ENCODE peak calls at places on chromosomes 6 and 20, in seven cellular contexts. One of them, this sample, is unnamed.

GRCh38 chr6:147782302-147782701 is 273.8 kb downstream of the SAMD5 start:
- DNase-seq in GM06990: no peak
- DNase-seq in neural progenitor cell: peak; percentile 39
- DNase-seq in keratinocyte: no peak
- DNase-seq in AG04450: peak; percentile 15
- DNase-seq in HFF-Myc: peak; percentile 19
- DNase-seq in PC-3: peak; percentile 39
- DNase-seq in this sample: no peak

GRCh38 chr6:7671076-7671475 is 54.8 kb upstream of the BMP6 start:
- DNase-seq in neural progenitor cell: no peak
- DNase-seq in PC-3: peak; percentile 80
- DNase-seq in HFF-Myc: no peak
- DNase-seq in keratinocyte: no peak
- DNase-seq in GM06990: no peak
- DNase-seq in AG04450: no peak
- DNase-seq in this sample: no peak

GRCh38 chr20:59190509-59190908 is 26.9 kb downstream of the ZNF831 start:
- DNase-seq in neural progenitor cell: no peak
- DNase-seq in HFF-Myc: no peak
- DNase-seq in GM06990: no peak
- DNase-seq in keratinocyte: no peak
- DNase-seq in AG04450: no peak
- DNase-seq in PC-3: no peak
- DNase-seq in this sample: no peak

GRCh38 chr6:97401533-97401932 is 118.5 kb upstream of the MMS22L start:
- DNase-seq in keratinocyte: no peak
- DNase-seq in HFF-Myc: no peak
- DNase-seq in GM06990: no peak
- DNase-seq in AG04450: no peak
- DNase-seq in neural progenitor cell: no peak
- DNase-seq in PC-3: no peak
- DNase-seq in this sample: no peak

GRCh38 chr6:2990179-2990931 is 9.3 kb upstream of the NQO2 start:
- DNase-seq in PC-3: peak; percentile 37
- DNase-seq in GM06990: no peak
- DNase-seq in neural progenitor cell: peak; percentile 47
- DNase-seq in HFF-Myc: no peak
- DNase-seq in keratinocyte: no peak
- DNase-seq in AG04450: no peak
- DNase-seq in this sample: no peak

GRCh38 chr6:149717588-149718458 is at the start of gene LATS1:
- DNase-seq in HFF-Myc: no peak
- DNase-seq in AG04450: peak; percentile 33
- DNase-seq in keratinocyte: peak; percentile 40
- DNase-seq in PC-3: peak; percentile 75
- DNase-seq in GM06990: peak; percentile 90
- DNase-seq in neural progenitor cell: peak; percentile 92
- DNase-seq in this sample: peak; percentile 90

GRCh38 chr20:49245921-49246740 is 26.9 kb downstream of the DDX27 start:
- DNase-seq in PC-3: peak; percentile 70
- DNase-seq in GM06990: no peak
- DNase-seq in AG04450: peak; percentile 20
- DNase-seq in neural progenitor cell: peak; percentile 56
- DNase-seq in HFF-Myc: peak; percentile 26
- DNase-seq in keratinocyte: no peak
- DNase-seq in this sample: no peak

GRCh38 chr20:58223358-58223941 is 5.0 kb downstream of the ANKRD60 start:
- DNase-seq in GM06990: no peak
- DNase-seq in AG04450: no peak
- DNase-seq in neural progenitor cell: no peak
- DNase-seq in HFF-Myc: no peak
- DNase-seq in PC-3: peak; percentile 82
- DNase-seq in keratinocyte: no peak
- DNase-seq in this sample: no peak

GRCh38 chr20:53403029-53403428 is 190.6 kb downstream of the ZNF217 start:
- DNase-seq in HFF-Myc: no peak
- DNase-seq in neural progenitor cell: no peak
- DNase-seq in keratinocyte: no peak
- DNase-seq in PC-3: no peak
- DNase-seq in GM06990: no peak
- DNase-seq in AG04450: no peak
- DNase-seq in this sample: no peak

GRCh38 chr6:150297327-150298028 is 71.3 kb upstream of the IYD start:
- DNase-seq in HFF-Myc: no peak
- DNase-seq in keratinocyte: no peak
- DNase-seq in neural progenitor cell: no peak
- DNase-seq in GM06990: no peak
- DNase-seq in AG04450: no peak
- DNase-seq in PC-3: peak; percentile 15
- DNase-seq in this sample: no peak

GRCh38 chr6:120108061-120108795 is 758.7 kb upstream of the MAN1A1 start:
- DNase-seq in PC-3: peak; percentile 41
- DNase-seq in keratinocyte: no peak
- DNase-seq in neural progenitor cell: no peak
- DNase-seq in GM06990: no peak
- DNase-seq in AG04450: no peak
- DNase-seq in HFF-Myc: no peak
- DNase-seq in this sample: no peak

GRCh38 chr6:80214436-80215022 is 108.1 kb downstream of the BCKDHB start:
- DNase-seq in HFF-Myc: peak; percentile 16
- DNase-seq in keratinocyte: no peak
- DNase-seq in AG04450: peak; percentile 13
- DNase-seq in GM06990: no peak
- DNase-seq in PC-3: peak; percentile 67
- DNase-seq in neural progenitor cell: peak; percentile 74
- DNase-seq in this sample: no peak

GRCh38 chr20:17543531-17543961 is 12.4 kb upstream of the BFSP1 start:
- DNase-seq in GM06990: no peak
- DNase-seq in AG04450: no peak
- DNase-seq in keratinocyte: no peak
- DNase-seq in PC-3: no peak
- DNase-seq in neural progenitor cell: no peak
- DNase-seq in HFF-Myc: no peak
- DNase-seq in this sample: no peak

GRCh38 chr20:24694157-24694726 is 224.8 kb downstream of the SYNDIG1 start:
- DNase-seq in GM06990: no peak
- DNase-seq in neural progenitor cell: no peak
- DNase-seq in HFF-Myc: no peak
- DNase-seq in keratinocyte: no peak
- DNase-seq in AG04450: no peak
- DNase-seq in PC-3: no peak
- DNase-seq in this sample: no peak

GRCh38 chr20:57374931-57375651 is 16.1 kb upstream of the RBM38 start:
- DNase-seq in AG04450: no peak
- DNase-seq in HFF-Myc: no peak
- DNase-seq in neural progenitor cell: no peak
- DNase-seq in PC-3: no peak
- DNase-seq in GM06990: no peak
- DNase-seq in keratinocyte: no peak
- DNase-seq in this sample: no peak

GRCh38 chr6:42987533-42988451 is 3.4 kb downstream of the PPP2R5D start:
- DNase-seq in neural progenitor cell: no peak
- DNase-seq in keratinocyte: no peak
- DNase-seq in AG04450: no peak
- DNase-seq in PC-3: no peak
- DNase-seq in HFF-Myc: no peak
- DNase-seq in GM06990: no peak
- DNase-seq in this sample: no peak

GRCh38 chr20:62179162-62179504 is 3.7 kb upstream of the MTG2 start:
- DNase-seq in HFF-Myc: no peak
- DNase-seq in PC-3: no peak
- DNase-seq in keratinocyte: no peak
- DNase-seq in neural progenitor cell: no peak
- DNase-seq in AG04450: no peak
- DNase-seq in GM06990: no peak
- DNase-seq in this sample: no peak

DNA sequence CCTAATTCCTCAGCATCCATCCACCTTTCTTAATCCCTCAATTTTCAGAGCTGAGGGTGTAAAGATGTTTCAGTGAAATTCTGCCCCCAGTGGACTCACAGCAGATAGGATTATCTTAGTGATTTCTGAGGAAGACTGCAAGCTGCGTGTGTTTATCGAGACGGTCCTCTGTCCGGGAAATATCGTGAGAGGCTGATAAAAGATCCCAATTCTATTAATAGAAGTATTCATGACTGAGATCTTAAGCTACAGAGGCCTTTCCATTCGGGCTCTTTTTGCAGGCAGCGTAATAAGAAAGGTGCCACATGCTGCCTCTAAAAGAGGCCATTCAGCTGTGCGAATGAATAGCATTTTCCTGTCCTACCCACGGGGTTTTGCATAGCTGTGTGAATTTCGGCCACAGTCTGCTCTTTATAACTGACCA is 209.0 kb downstream of the ARHGAP18 start:
- DNase-seq in neural progenitor cell: peak; percentile 25
- DNase-seq in HFF-Myc: no peak
- DNase-seq in PC-3: peak; percentile 49
- DNase-seq in GM06990: no peak
- DNase-seq in keratinocyte: no peak
- DNase-seq in AG04450: no peak
- DNase-seq in this sample: peak; percentile 7
- TF ChIP-seq CTCF in neural progenitor cell: peak; percentile 54
- TF ChIP-seq CTCF in HFF-Myc: peak; percentile 27
- TF ChIP-seq CTCF in PC-3: peak; percentile 69
- TF ChIP-seq CTCF in GM06990: peak; percentile 31
- TF ChIP-seq CTCF in keratinocyte: no peak
- TF ChIP-seq CTCF in AG04450: peak; percentile 30
- TF ChIP-seq CTCF in this sample: peak; percentile 60

GRCh38 chr6:170433163-170434095 is 119.7 kb downstream of the PSMB1 start:
- DNase-seq in PC-3: no peak
- DNase-seq in GM06990: no peak
- DNase-seq in AG04450: no peak
- DNase-seq in neural progenitor cell: peak; percentile 63
- DNase-seq in HFF-Myc: no peak
- DNase-seq in keratinocyte: no peak
- DNase-seq in this sample: no peak

GRCh38 chr6:170436209-170436809 is 116.8 kb downstream of the PSMB1 start:
- DNase-seq in AG04450: no peak
- DNase-seq in PC-3: no peak
- DNase-seq in GM06990: no peak
- DNase-seq in neural progenitor cell: no peak
- DNase-seq in keratinocyte: no peak
- DNase-seq in HFF-Myc: no peak
- DNase-seq in this sample: no peak

GRCh38 chr6:170434114-170434820 is 118.8 kb downstream of the PSMB1 start:
- DNase-seq in GM06990: no peak
- DNase-seq in PC-3: no peak
- DNase-seq in neural progenitor cell: peak; percentile 33
- DNase-seq in keratinocyte: no peak
- DNase-seq in AG04450: no peak
- DNase-seq in HFF-Myc: no peak
- DNase-seq in this sample: no peak

GRCh38 chr6:170435766-170436165 is 117.3 kb downstream of the PSMB1 start:
- DNase-seq in keratinocyte: no peak
- DNase-seq in AG04450: no peak
- DNase-seq in HFF-Myc: no peak
- DNase-seq in PC-3: no peak
- DNase-seq in neural progenitor cell: no peak
- DNase-seq in GM06990: no peak
- DNase-seq in this sample: no peak

DNA sequence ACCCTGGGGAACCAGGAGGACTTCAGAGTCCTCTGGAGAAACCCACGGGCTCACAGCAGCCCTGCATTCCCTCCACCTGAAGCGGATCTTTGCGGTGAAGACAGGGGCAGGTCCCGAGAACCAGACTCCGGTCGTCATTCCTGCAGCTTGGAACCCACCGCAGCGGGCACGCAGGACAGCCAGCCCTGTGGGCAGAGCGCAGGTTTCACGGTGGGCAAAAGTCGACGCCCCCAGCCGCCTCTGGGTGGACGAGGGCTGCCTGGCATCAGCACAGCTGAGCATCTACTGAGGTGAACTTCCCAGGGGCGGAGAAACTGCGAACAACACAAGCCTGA is 118.3 kb downstream of the PSMB1 start:
- DNase-seq in PC-3: no peak
- DNase-seq in HFF-Myc: no peak
- DNase-seq in GM06990: no peak
- DNase-seq in keratinocyte: no peak
- DNase-seq in neural progenitor cell: no peak
- DNase-seq in AG04450: no peak
- DNase-seq in this sample: no peak
- TF ChIP-seq CTCF in PC-3: no peak
- TF ChIP-seq CTCF in HFF-Myc: no peak
- TF ChIP-seq CTCF in GM06990: no peak
- TF ChIP-seq CTCF in keratinocyte: no peak
- TF ChIP-seq CTCF in neural progenitor cell: no peak
- TF ChIP-seq CTCF in AG04450: no peak
- TF ChIP-seq CTCF in this sample: no peak

GRCh38 chr6:151379933-151380847 is 11.2 kb downstream of the ZBTB2 start:
- DNase-seq in GM06990: peak; percentile 32
- DNase-seq in HFF-Myc: no peak
- DNase-seq in AG04450: no peak
- DNase-seq in keratinocyte: no peak
- DNase-seq in PC-3: no peak
- DNase-seq in neural progenitor cell: no peak
- DNase-seq in this sample: no peak

GRCh38 chr6:151374024-151374423 is 17.3 kb downstream of the ZBTB2 start:
- DNase-seq in AG04450: no peak
- DNase-seq in PC-3: peak; percentile 5
- DNase-seq in GM06990: no peak
- DNase-seq in HFF-Myc: no peak
- DNase-seq in neural progenitor cell: no peak
- DNase-seq in keratinocyte: no peak
- DNase-seq in this sample: peak; percentile 37

GRCh38 chr6:151377095-151377494 is 14.3 kb downstream of the ZBTB2 start:
- DNase-seq in PC-3: no peak
- DNase-seq in HFF-Myc: no peak
- DNase-seq in AG04450: no peak
- DNase-seq in keratinocyte: no peak
- DNase-seq in neural progenitor cell: no peak
- DNase-seq in GM06990: no peak
- DNase-seq in this sample: no peak

GRCh38 chr6:151375833-151376232 is 15.5 kb downstream of the ZBTB2 start:
- DNase-seq in GM06990: no peak
- DNase-seq in PC-3: no peak
- DNase-seq in neural progenitor cell: no peak
- DNase-seq in keratinocyte: no peak
- DNase-seq in AG04450: no peak
- DNase-seq in HFF-Myc: no peak
- DNase-seq in this sample: no peak

DNA sequence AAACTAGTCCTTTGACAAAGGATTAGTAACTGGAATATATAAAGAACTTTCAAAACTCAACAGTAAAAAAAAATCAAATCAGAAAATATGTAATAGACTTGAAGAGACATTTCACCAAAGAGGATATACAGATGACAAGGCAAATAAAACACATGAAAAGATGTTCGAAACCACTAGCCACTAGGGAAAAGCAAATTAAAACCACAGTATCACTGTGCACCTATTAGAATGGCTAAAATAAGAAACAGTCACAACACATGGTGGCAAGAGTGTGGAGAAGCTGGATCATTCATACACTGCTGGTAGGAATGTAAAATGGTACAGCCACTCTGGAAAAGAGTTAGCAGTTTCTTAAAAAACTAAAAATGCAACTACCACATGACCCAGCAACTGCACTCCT is 14.9 kb downstream of the ZBTB2 start:
- DNase-seq in keratinocyte: no peak
- DNase-seq in neural progenitor cell: no peak
- DNase-seq in HFF-Myc: no peak
- DNase-seq in GM06990: no peak
- DNase-seq in AG04450: no peak
- DNase-seq in PC-3: no peak
- DNase-seq in this sample: no peak
- TF ChIP-seq CTCF in keratinocyte: no peak
- TF ChIP-seq CTCF in neural progenitor cell: no peak
- TF ChIP-seq CTCF in HFF-Myc: no peak
- TF ChIP-seq CTCF in GM06990: no peak
- TF ChIP-seq CTCF in AG04450: peak; percentile 5
- TF ChIP-seq CTCF in PC-3: no peak
- TF ChIP-seq CTCF in this sample: peak; percentile 18

GRCh38 chr6:29602564-29603361 is 17.8 kb downstream of the OR2H2 start:
- DNase-seq in keratinocyte: no peak
- DNase-seq in AG04450: peak; percentile 3
- DNase-seq in GM06990: no peak
- DNase-seq in PC-3: peak; percentile 23
- DNase-seq in HFF-Myc: no peak
- DNase-seq in neural progenitor cell: peak; percentile 85
- DNase-seq in this sample: peak; percentile 34
- TF ChIP-seq CTCF in keratinocyte: no peak
- TF ChIP-seq CTCF in AG04450: peak; percentile 30
- TF ChIP-seq CTCF in GM06990: peak; percentile 30
- TF ChIP-seq CTCF in PC-3: peak; percentile 47
- TF ChIP-seq CTCF in HFF-Myc: peak; percentile 30
- TF ChIP-seq CTCF in neural progenitor cell: peak; percentile 60
- TF ChIP-seq CTCF in this sample: peak; percentile 51

This sample was measured in neural crest cell.